ENCODE peak calls at places on chromosomes 13 and 19, in four cellular contexts. M is aorta, V is DND-41, T is A673. J is an unnamed sample.

GRCh38 chr13:42836930-42837329 is 55.5 kb downstream of the FAM216B start:
- DNase-seq in M (no peak), V (no peak), T (peak), J (no peak)

GRCh38 chr19:1512671-1513491 is at the start of gene ADAMTSL5:
- DNase-seq in M (no peak), V (no peak), T (no peak), J (peak)

GRCh38 chr19:13764821-13765394 is 586 bp downstream of the MRI1 start:
- DNase-seq in M (peak), V (peak), T (peak), J (peak)

GRCh38 chr19:45217193-45217956 is 27.8 kb downstream of the EXOC3L2 start:
- DNase-seq in M (peak), V (no peak), T (no peak), J (no peak)

GRCh38 chr13:40235160-40235796 is 431.2 kb downstream of the FOXO1 start:
- DNase-seq in M (no peak), V (no peak), T (no peak), J (no peak)

GRCh38 chr19:28305513-28305912 is 907.4 kb downstream of the UQCRFS1 start:
- DNase-seq in M (no peak), V (peak), T (no peak), J (no peak)

GRCh38 chr19:32692727-32693061 is 1.1 kb downstream of the NUDT19 start:
- DNase-seq in M (no peak), V (no peak), T (no peak), J (no peak)

GRCh38 chr19:1211494-1212234 is 6.1 kb downstream of the STK11 start:
- DNase-seq in M (no peak), V (no peak), T (peak), J (no peak)

GRCh38 chr13:51906581-51906980 is 44.8 kb downstream of the CCDC70 start:
- DNase-seq in M (no peak), V (no peak), T (no peak), J (no peak)

GRCh38 chr19:16862826-16863405 is 25.9 kb upstream of the F2RL3 start:
- DNase-seq in M (no peak), V (no peak), T (no peak), J (no peak)

GRCh38 chr19:48481191-48481500 is 12.0 kb downstream of the CYTH2 start:
- DNase-seq in M (no peak), V (no peak), T (no peak), J (no peak)

GRCh38 chr13:51619614-51620013 is 35.4 kb downstream of the WDFY2 start:
- DNase-seq in M (no peak), V (no peak), T (no peak), J (no peak)

GRCh38 chr13:48531416-48532145 is 1.3 kb downstream of the RCBTB2 start:
- DNase-seq in M (no peak), V (peak), T (no peak), J (no peak)

GRCh38 chr19:58154287-58154678 is 3.7 kb upstream of the ZNF329 start:
- DNase-seq in M (peak), V (no peak), T (peak), J (no peak)

GRCh38 chr19:58037927-58038687 is 4.3 kb downstream of the ZSCAN1 start:
- DNase-seq in M (no peak), V (no peak), T (no peak), J (no peak)

GRCh38 chr13:45989607-45990006 is 62.9 kb downstream of the ZC3H13 start:
- DNase-seq in M (no peak), V (no peak), T (no peak), J (no peak)

GRCh38 chr19:45506991-45507863 is at the start of gene VASP:
- DNase-seq in M (peak), V (peak), T (peak), J (peak)

GRCh38 chr13:19759669-19760068 is 23.1 kb downstream of the PSPC1 start:
- DNase-seq in M (no peak), V (no peak), T (no peak), J (no peak)

GRCh38 chr13:28953714-28954113 is 133.6 kb downstream of the MTUS2 start:
- DNase-seq in M (no peak), V (no peak), T (peak), J (no peak)

GRCh38 chr13:22114630-22115311 is 443.9 kb downstream of the FGF9 start:
- DNase-seq in M (no peak), V (no peak), T (no peak), J (peak)

GRCh38 chr13:24716446-24716845 is 36.2 kb downstream of the ATP12A start:
- DNase-seq in M (no peak), V (no peak), T (no peak), J (no peak)

GRCh38 chr13:113123226-113124150 is 889 bp downstream of the F10 start:
- DNase-seq in M (peak), V (no peak), T (no peak), J (no peak)

DNA sequence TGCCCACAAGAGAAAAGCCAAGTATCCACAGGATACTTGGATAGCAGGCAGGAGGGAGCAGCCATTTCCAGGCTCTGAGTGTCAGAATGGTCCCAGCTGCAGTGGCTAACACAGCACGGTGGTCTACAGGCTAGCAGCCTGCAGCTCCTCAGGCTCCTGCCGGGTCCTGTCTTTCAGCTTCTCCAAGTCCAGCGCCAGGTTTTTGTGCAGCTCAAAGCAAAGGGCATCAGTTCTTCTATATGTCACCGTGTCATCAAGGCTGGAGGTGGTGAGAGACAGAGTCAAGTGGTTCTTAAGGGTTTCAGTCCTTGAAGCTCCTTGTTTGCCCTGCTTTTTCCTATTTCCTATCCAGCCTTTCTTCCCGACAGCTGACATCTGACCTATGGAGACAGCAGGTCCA is 188.6 kb downstream of the NUFIP1 start:
- DNase-seq in M (no peak), V (no peak), T (no peak), J (no peak)
- H3K27ac ChIP-seq in M (no peak), V (no peak), T (no peak), J (no peak)

DNA sequence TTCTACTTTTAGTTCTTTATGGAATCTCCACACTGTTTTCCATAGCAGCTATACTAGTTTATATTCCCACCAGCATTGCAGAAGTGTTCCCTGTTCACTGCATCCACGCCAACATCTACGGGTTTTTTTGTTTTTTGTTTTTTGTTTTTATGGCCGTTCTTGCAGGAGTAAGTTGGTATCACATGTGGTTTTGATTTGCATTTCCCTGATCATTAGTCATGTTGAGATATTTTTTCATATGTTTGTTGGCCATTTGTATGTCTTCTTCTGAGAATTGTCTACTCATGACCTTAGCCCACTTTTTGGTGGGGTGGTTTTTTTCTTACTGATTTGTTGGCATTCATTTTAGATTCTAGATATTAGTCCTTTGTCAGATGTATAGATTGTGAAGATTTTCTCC is 89.7 kb downstream of the FRY start:
- DNase-seq in M (no peak), V (no peak), T (no peak), J (no peak)
- H3K27ac ChIP-seq in M (no peak), V (no peak), T (no peak), J (no peak)

DNA sequence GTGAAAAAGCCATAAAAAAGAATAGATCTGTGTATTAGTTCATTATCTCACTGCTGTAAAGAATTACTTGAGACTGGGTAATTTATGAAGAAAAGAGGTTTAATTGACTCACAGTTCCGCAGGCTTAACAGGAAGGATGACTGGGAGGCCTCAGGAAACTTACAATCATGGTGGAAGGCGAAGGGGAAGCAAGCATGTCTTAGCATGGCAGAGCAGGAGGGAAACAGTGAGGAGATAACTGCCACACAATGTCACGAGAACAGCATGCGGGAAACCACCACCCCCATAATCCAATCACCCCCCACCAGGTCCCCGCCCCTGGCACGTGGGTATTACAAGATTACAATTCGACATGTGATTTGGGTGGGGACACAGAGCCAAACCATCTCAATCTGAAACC is 39.1 kb upstream of the EEF1AKMT1 start:
- DNase-seq in M (no peak), V (no peak), T (no peak), J (no peak)
- H3K27ac ChIP-seq in M (no peak), V (no peak), T (no peak), J (no peak)

DNA sequence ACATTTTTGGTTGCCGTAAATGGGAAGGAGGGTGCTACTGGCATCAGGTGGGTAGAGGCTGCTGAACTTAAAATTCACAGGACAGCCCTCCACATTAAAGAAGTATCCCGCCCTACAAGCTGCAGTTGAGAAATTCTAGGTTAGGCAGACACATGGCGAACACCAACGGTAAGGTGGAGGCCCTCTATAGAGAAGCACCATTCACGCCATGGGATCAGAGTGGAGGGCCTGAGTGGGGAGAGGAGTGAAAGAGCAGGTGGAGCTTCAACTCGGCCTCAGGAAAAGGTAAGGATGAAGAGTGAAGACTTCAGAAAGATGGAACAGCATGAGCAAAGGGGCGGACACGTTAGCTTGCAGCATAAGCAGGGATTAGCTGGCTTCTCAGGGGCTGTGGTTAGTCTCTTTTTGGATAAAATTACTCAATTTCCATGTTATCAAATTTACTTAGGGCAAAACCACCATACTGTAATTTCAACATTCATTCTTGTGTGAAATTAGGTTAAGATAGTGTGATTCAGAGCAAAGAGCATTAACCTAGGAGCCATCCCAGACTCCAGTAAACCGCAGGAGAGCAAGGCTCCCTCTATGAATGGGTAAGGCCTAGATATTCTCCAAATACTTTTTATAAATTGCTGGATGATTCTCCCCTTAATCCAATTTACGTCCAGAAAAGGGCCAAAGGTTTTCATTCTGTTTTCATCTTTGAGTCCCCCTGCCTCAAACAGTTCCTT is 1.2 kb downstream of the EEF1AKMT1 start:
- DNase-seq in M (no peak), V (no peak), T (peak), J (peak)
- H3K27ac ChIP-seq in M (no peak), V (peak), T (peak), J (peak)

DNA sequence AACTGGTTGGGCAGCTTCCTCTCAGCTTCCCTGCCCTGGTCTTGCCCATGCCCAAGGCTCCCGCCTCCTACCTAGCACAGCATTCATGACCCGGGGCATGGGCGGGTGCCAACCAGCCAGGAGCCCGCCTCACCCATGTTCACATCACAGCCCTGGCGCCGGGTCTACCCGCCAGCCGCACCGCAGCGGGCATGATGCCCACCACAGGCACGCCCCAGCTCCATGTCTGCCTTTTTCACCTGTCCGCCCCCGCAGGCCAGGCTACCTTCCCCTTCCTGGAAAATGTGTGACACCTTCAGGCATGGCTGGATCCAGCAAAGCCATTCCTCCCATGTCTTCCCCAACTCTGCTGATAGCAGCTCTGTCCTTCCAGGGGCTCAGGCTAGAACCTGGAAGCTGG is 42.1 kb downstream of the PTPRS start:
- DNase-seq in M (no peak), V (no peak), T (no peak), J (no peak)
- H3K27ac ChIP-seq in M (no peak), V (no peak), T (no peak), J (no peak)

GRCh38 chr19:11246941-11247340 is 7.5 kb downstream of the ANGPTL8 start:
- DNase-seq in M (no peak), V (no peak), T (no peak), J (no peak)
- H3K27ac ChIP-seq in M (no peak), V (no peak), T (no peak), J (no peak)

DNA sequence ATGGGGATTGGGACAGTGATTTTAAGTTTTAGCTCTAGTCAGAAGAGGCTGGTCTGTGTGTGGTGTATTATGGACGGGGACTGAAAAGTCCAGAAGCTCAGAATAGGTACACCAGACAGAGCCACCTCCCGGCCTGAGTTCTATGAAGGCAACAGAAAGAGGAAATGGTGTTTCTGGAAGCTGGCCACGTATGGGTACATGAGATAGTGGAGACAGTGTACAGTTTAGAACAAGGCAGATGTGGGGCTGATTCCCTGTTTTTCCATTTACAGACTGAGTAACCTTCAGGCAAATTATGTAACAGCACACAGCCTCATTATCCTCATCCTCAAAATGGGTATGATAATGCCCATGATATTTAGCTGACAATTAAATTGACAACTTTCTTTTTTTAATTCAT is 1.3 kb downstream of the ZNF175 start:
- DNase-seq in M (no peak), V (no peak), T (no peak), J (no peak)
- H3K27ac ChIP-seq in M (no peak), V (no peak), T (no peak), J (peak)